ENCODE peak calls at places on chromosomes 12 and 14, in five cellular contexts. O, J, Y, X and B are unnamed samples.

GRCh38 chr12:115261691-115262398 is 577.9 kb upstream of the TBX3 start:
- DNase-seq in O (peak; percentile 58), J (no peak), Y (no peak), X (no peak), B (peak; percentile 2)

GRCh38 chr14:87084908-87085307 is 908.1 kb downstream of the GALC start:
- DNase-seq in O (no peak), J (no peak), Y (no peak), X (no peak), B (no peak)

GRCh38 chr14:98325761-98326160 is 946.2 kb downstream of the BCL11B start:
- DNase-seq in O (no peak), J (no peak), Y (no peak), X (no peak), B (no peak)

GRCh38 chr12:80498059-80498728 is 54.2 kb downstream of the PTPRQ start:
- DNase-seq in O (no peak), J (no peak), Y (no peak), X (no peak), B (no peak)

GRCh38 chr12:13339091-13339490 is 142.6 kb downstream of the EMP1 start:
- DNase-seq in O (no peak), J (no peak), Y (no peak), X (no peak), B (no peak)

GRCh38 chr12:32501835-32502333 is 102.5 kb downstream of the FGD4 start:
- DNase-seq in O (peak; percentile 83), J (peak; percentile 94), Y (peak; percentile 94), X (peak; percentile 69), B (no peak)

GRCh38 chr14:35159742-35160409 is 37.5 kb downstream of the PRORP start:
- DNase-seq in O (peak; percentile 97), J (no peak), Y (no peak), X (no peak), B (peak; percentile 98)

GRCh38 chr12:31722580-31722979 is 6.2 kb downstream of the AMN1 start:
- DNase-seq in O (no peak), J (no peak), Y (no peak), X (no peak), B (no peak)

GRCh38 chr14:74526854-74527585 is 33.5 kb downstream of the ISCA2 start:
- DNase-seq in O (no peak), J (no peak), Y (peak; percentile 66), X (no peak), B (no peak)

GRCh38 chr12:4908694-4909396 is 860 bp upstream of the KCNA1 start:
- DNase-seq in O (no peak), J (peak; percentile 89), Y (peak; percentile 99), X (peak; percentile 90), B (no peak)

GRCh38 chr12:76250256-76250655 is 98.0 kb downstream of the BBS10 start:
- DNase-seq in O (no peak), J (no peak), Y (no peak), X (no peak), B (no peak)

GRCh38 chr12:52944683-52945388 is 4.1 kb upstream of the KRT18 start:
- DNase-seq in O (no peak), J (no peak), Y (no peak), X (no peak), B (no peak)

GRCh38 chr12:1481326-1481725 is 113.1 kb downstream of the FBXL14 start:
- DNase-seq in O (no peak), J (no peak), Y (no peak), X (no peak), B (no peak)
- H2BK12ac ChIP-seq in O (no peak overlapping the region), J (no peak overlapping the region), Y (no peak overlapping the region), X (no peak overlapping the region), B (no peak overlapping the region)

DNA sequence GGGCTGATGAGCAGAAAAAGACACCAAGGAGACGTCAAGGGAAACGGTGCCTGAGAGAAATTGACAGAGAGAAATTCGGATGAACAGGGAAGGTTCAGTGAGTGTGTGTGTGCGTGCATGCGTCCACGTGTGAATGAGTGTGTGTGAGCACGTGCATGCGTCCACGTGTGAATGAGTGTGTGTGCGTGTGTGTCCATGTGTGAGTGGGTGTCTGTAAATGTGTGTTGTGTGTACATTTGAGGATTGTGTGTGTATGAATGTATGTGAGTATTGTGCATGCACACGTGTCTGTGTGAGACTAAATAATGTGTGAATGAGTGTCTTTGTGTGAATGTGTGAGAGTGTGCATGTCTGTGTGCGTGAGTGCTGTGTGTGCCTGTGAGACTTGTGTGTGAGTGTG is 137.4 kb upstream of the MED13L start:
- DNase-seq in O (no peak), J (no peak), Y (no peak), X (no peak), B (no peak)
- H2BK12ac ChIP-seq in O (no peak overlapping the region), J (peak overlapping the region; percentile 67), Y (no peak overlapping the region), X (peak overlapping the region; percentile 90), B (peak overlapping the region; percentile 13)

DNA sequence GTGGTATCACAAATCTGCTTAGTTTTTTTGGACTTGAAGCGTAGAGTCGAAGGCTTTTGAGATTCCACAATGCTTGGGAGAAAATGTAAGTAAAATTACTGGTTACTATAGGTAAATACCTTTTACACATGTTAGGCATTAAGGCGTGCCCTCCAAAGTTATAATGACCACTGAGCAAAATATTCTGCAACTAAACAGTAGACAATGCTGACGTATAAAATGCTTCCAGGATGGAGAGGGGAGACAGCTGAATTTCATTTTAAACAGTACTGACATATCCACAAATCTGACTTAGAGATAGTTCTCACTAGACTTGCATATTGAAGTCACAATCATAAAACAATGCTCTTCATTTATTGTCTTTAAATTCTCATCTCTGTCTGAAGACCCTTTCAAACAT is 144.5 kb upstream of the DCN start:
- DNase-seq in O (no peak), J (no peak), Y (no peak), X (no peak), B (no peak)
- H2BK12ac ChIP-seq in O (no peak overlapping the region), J (no peak overlapping the region), Y (no peak overlapping the region), X (no peak overlapping the region), B (no peak overlapping the region)

GRCh38 chr12:33818313-33818712 is 204.0 kb upstream of the ALG10 start:
- DNase-seq in O (no peak), J (no peak), Y (no peak), X (no peak), B (no peak)
- H2BK12ac ChIP-seq in O (no peak overlapping the region), J (peak overlapping the region; percentile 10), Y (no peak overlapping the region), X (no peak overlapping the region), B (no peak overlapping the region)

GRCh38 chr12:58000499-58000898 is 59.1 kb downstream of the ATP23 start:
- DNase-seq in O (no peak), J (no peak), Y (no peak), X (no peak), B (no peak)

GRCh38 chr12:57993834-57994233 is 52.5 kb downstream of the ATP23 start:
- DNase-seq in O (no peak), J (no peak), Y (no peak), X (no peak), B (no peak)

GRCh38 chr12:57993030-57993429 is 51.7 kb downstream of the ATP23 start:
- DNase-seq in O (no peak), J (no peak), Y (no peak), X (no peak), B (peak; percentile 4)

GRCh38 chr12:57996520-57996919 is 55.2 kb downstream of the ATP23 start:
- DNase-seq in O (no peak), J (no peak), Y (no peak), X (no peak), B (no peak)

GRCh38 chr12:57998251-57998650 is 56.9 kb downstream of the ATP23 start:
- DNase-seq in O (no peak), J (no peak), Y (no peak), X (no peak), B (no peak)
- H2BK12ac ChIP-seq in O (no peak overlapping the region), J (no peak overlapping the region), Y (no peak overlapping the region), X (no peak overlapping the region), B (no peak overlapping the region)

DNA sequence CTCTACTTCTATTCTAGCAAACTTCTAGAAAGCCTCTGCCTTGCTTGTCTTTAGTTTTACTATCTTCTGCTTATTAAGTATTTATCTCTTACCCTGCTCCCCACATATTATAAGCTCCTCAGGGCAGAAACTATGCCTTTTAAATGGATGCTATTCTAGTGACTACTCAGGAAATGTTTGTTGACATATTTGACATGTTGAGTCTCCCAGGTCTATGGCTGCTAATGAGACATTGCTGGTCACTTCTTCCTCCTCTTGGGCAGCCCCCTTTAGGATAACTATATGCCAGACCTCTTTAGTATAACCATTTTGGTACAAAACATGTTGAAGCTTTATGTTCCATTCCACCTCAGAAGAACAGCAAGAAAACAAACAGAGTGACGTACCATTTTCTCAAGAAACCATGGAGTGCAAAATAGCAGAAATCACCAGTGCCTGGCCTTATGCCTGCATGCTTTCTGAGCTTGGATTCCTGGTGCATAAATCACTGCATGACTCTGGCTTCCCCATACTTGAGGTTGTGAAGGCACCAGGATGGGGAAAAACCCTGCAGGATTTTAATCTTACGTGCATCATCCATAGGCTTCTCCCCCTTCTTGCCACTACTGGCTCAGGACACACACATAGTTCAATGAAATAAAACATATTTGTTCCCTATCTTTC is 202.6 kb downstream of the TMX1 start:
- DNase-seq in O (peak; percentile 96), J (no peak), Y (no peak), X (no peak), B (peak; percentile 94)
- H2BK12ac ChIP-seq in O (no peak overlapping the region), J (no peak overlapping the region), Y (no peak overlapping the region), X (no peak overlapping the region), B (no peak overlapping the region)

GRCh38 chr12:25119020-25119419 is 75.9 kb downstream of the DNAI7 start:
- DNase-seq in O (no peak), J (no peak), Y (no peak), X (no peak), B (no peak)
- H2BK12ac ChIP-seq in O (no peak overlapping the region), J (no peak overlapping the region), Y (no peak overlapping the region), X (no peak overlapping the region), B (no peak overlapping the region)

GRCh38 chr14:72644038-72644437 is 249.9 kb downstream of the DPF3 start:
- DNase-seq in O (no peak), J (no peak), Y (no peak), X (no peak), B (no peak)

GRCh38 chr14:72644758-72645489 is 249.0 kb downstream of the DPF3 start:
- DNase-seq in O (peak; percentile 8), J (no peak), Y (no peak), X (no peak), B (no peak)

GRCh38 chr14:72647782-72648181 is 246.1 kb downstream of the DPF3 start:
- DNase-seq in O (no peak), J (no peak), Y (no peak), X (no peak), B (no peak)

GRCh38 chr14:72646861-72647528 is 246.9 kb downstream of the DPF3 start:
- DNase-seq in O (peak; percentile 4), J (no peak), Y (no peak), X (no peak), B (no peak)

GRCh38 chr14:72645706-72646105 is 248.2 kb downstream of the DPF3 start:
- DNase-seq in O (no peak), J (no peak), Y (no peak), X (no peak), B (peak; percentile 25)
- H2BK12ac ChIP-seq in O (no peak overlapping the region), J (no peak overlapping the region), Y (no peak overlapping the region), X (no peak overlapping the region), B (no peak overlapping the region)